ENCODE peak calls at places on chromosomes 3 and 15, in ten cellular contexts. S, C, K, P, H, O, R, F, Q and E are unnamed samples.

GRCh38 chr3:10185804-10186762 is 21.4 kb downstream of the IRAK2 start:
- DNase-seq in S (peak; percentile 81), C (no peak), K (no peak), P (no peak), H (no peak), O (peak; percentile 25), R (no peak), F (no peak), Q (peak; percentile 36), E (no peak)

GRCh38 chr3:123711356-123711755 is 126.5 kb upstream of the HACD2 start:
- DNase-seq in S (no peak), C (no peak), K (no peak), P (no peak), H (no peak), O (no peak), R (no peak), F (no peak), Q (no peak), E (no peak)

GRCh38 chr15:92117301-92117731 is 263.8 kb downstream of the SLCO3A1 start:
- DNase-seq in S (no peak), C (no peak), K (no peak), P (no peak), H (no peak), O (no peak), R (no peak), F (no peak), Q (no peak), E (no peak)

GRCh38 chr3:147414369-147415135 is 5.4 kb downstream of the ZIC1 start:
- DNase-seq in S (no peak), C (no peak), K (no peak), P (no peak), H (no peak), O (peak; percentile 62), R (no peak), F (no peak), Q (no peak), E (no peak)

GRCh38 chr3:4841225-4841624 is 138.0 kb upstream of the BHLHE40 start:
- DNase-seq in S (no peak), C (no peak), K (no peak), P (no peak), H (no peak), O (no peak), R (no peak), F (no peak), Q (no peak), E (no peak)

GRCh38 chr15:98648654-98649537 is 557 bp downstream of the IGF1R start:
- DNase-seq in S (no peak), C (peak; percentile 54), K (peak; percentile 72), P (peak; percentile 54), H (peak; percentile 69), O (peak; percentile 58), R (no peak), F (no peak), Q (peak; percentile 55), E (peak; percentile 47)

GRCh38 chr3:72957303-72957702 is 39.3 kb upstream of the PPP4R2 start:
- DNase-seq in S (no peak), C (no peak), K (peak; percentile 53), P (peak; percentile 45), H (no peak), O (no peak), R (no peak), F (no peak), Q (no peak), E (no peak)

GRCh38 chr3:149813367-149814281 is 609 bp downstream of the RNF13 start:
- DNase-seq in S (no peak), C (peak; percentile 15), K (peak; percentile 55), P (no peak), H (peak; percentile 32), O (peak; percentile 44), R (no peak), F (no peak), Q (peak; percentile 16), E (peak; percentile 18)

DNA sequence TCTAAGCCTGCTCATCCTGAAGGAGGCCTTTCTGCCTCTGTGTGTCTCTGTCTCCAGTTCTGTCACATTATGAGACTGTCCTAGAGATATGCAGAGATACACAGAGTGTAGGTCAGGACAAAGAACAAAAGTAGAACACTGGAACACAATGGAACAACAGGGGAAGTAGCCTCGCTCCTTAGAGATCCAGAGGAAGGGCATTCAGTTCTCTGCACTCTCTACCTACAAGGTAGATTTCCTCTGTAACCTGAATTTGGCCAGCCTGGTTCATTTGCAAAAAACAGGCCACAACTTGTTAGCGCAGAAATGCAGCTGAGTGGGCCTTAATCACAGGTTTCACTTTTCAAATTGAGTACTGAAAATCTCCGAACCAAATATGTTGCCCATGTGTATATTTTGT is 19.4 kb downstream of the NEK10 start:
- DNase-seq in S (no peak), C (no peak), K (no peak), P (no peak), H (no peak), O (no peak), R (no peak), F (no peak), Q (no peak), E (no peak)
- H3K4me3 ChIP-seq in S (peak overlapping the region; percentile 21), C (no peak overlapping the region), K (no peak overlapping the region), P (no peak overlapping the region), H (no peak overlapping the region), O (no peak overlapping the region), R (no peak overlapping the region), F (no peak overlapping the region), Q (no peak overlapping the region), E (no peak overlapping the region)

DNA sequence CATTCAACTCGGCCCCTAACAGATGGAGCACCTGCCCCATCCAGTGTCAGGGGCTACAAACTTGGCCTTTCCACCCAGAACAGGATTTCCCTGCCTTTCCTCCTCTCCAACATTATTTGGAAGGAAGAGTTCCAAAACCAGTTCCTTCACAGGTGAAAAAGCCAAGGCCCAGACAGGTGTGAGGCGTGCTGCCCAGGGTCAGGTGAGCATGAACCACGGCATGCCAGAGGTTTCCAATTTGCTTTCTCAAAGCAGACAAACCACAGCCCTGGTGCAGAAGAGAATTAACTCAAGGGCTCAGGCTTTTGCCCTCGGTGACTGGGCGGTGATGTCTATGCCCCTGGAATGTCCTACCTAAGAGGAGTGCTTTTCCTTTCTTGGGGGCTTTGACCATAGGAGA is 43.2 kb downstream of the LDHAL6B start:
- DNase-seq in S (no peak), C (no peak), K (no peak), P (no peak), H (no peak), O (no peak), R (no peak), F (no peak), Q (no peak), E (no peak)
- H3K4me3 ChIP-seq in S (no peak overlapping the region), C (no peak overlapping the region), K (no peak overlapping the region), P (no peak overlapping the region), H (no peak overlapping the region), O (no peak overlapping the region), R (no peak overlapping the region), F (no peak overlapping the region), Q (no peak overlapping the region), E (no peak overlapping the region)

GRCh38 chr3:11583226-11583625 is 60.5 kb downstream of the VGLL4 start:
- DNase-seq in S (no peak), C (no peak), K (no peak), P (no peak), H (no peak), O (no peak), R (no peak), F (no peak), Q (no peak), E (no peak)
- H3K4me3 ChIP-seq in S (no peak overlapping the region), C (no peak overlapping the region), K (no peak overlapping the region), P (no peak overlapping the region), H (no peak overlapping the region), O (no peak overlapping the region), R (no peak overlapping the region), F (no peak overlapping the region), Q (no peak overlapping the region), E (no peak overlapping the region)

GRCh38 chr3:24498391-24498790 is 3.7 kb upstream of the THRB start:
- DNase-seq in S (no peak), C (no peak), K (no peak), P (no peak), H (no peak), O (no peak), R (no peak), F (no peak), Q (no peak), E (no peak)

GRCh38 chr3:24498796-24499195 is 4.1 kb upstream of the THRB start:
- DNase-seq in S (no peak), C (no peak), K (no peak), P (no peak), H (no peak), O (no peak), R (no peak), F (no peak), Q (no peak), E (no peak)

GRCh38 chr3:24495334-24495994 is 814 bp upstream of the THRB start:
- DNase-seq in S (no peak), C (peak; percentile 71), K (peak; percentile 31), P (peak; percentile 73), H (peak; percentile 81), O (no peak), R (peak; percentile 74), F (peak; percentile 60), Q (no peak), E (peak; percentile 69)

GRCh38 chr3:24497942-24498341 is 3.3 kb upstream of the THRB start:
- DNase-seq in S (no peak), C (no peak), K (no peak), P (no peak), H (no peak), O (no peak), R (no peak), F (no peak), Q (no peak), E (no peak)

GRCh38 chr3:24496529-24497482 is 2.2 kb upstream of the THRB start:
- DNase-seq in S (no peak), C (peak; percentile 67), K (peak; percentile 35), P (peak; percentile 90), H (peak; percentile 78), O (peak; percentile 89), R (no peak), F (peak; percentile 68), Q (no peak), E (peak; percentile 89)
- H3K4me3 ChIP-seq in S (no peak overlapping the region), C (no peak overlapping the region), K (no peak overlapping the region), P (no peak overlapping the region), H (no peak overlapping the region), O (no peak overlapping the region), R (no peak overlapping the region), F (no peak overlapping the region), Q (no peak overlapping the region), E (peak overlapping the region; percentile 70)

GRCh38 chr15:44195151-44195740 is at the start of gene FRMD5:
- DNase-seq in S (peak; percentile 97), C (peak; percentile 20), K (peak; percentile 96), P (peak; percentile 90), H (peak; percentile 93), O (peak; percentile 97), R (peak; percentile 82), F (peak; percentile 97), Q (peak; percentile 88), E (peak; percentile 96)
- H3K4me3 ChIP-seq in S (peak within 1 kb of the TSS; percentile 57), C (no peak within 1 kb of the TSS), K (peak within 1 kb of the TSS; percentile 54), P (peak within 1 kb of the TSS; percentile 14), H (peak within 1 kb of the TSS; percentile 17), O (peak within 1 kb of the TSS; percentile 77), R (peak within 1 kb of the TSS; percentile 85), F (peak within 1 kb of the TSS; percentile 59), Q (peak within 1 kb of the TSS; percentile 67), E (peak within 1 kb of the TSS; percentile 76)

GRCh38 chr3:111829023-111829422 is 30.0 kb upstream of the PHLDB2 start:
- DNase-seq in S (no peak), C (no peak), K (no peak), P (no peak), H (no peak), O (no peak), R (no peak), F (no peak), Q (no peak), E (no peak)
- H3K4me3 ChIP-seq in S (no peak overlapping the region), C (no peak overlapping the region), K (no peak overlapping the region), P (no peak overlapping the region), H (no peak overlapping the region), O (no peak overlapping the region), R (no peak overlapping the region), F (no peak overlapping the region), Q (no peak overlapping the region), E (no peak overlapping the region)